ENCODE peak calls at places on chromosomes 1 and 21, in five cellular contexts. A is neural progenitor cell; C is CD4-positive, alpha-beta memory T cell; J is fibroblast of lung; W is AG10803. P is an unnamed sample.

GRCh38 chr1:90730247-90731022 is 13.3 kb upstream of the BARHL2 start:
- DNase-seq in C (no peak), J (peak; percentile 19), W (peak; percentile 12), A (peak; percentile 72), P (no peak)

GRCh38 chr1:180137767-180138166 is 16.9 kb upstream of the QSOX1 start:
- DNase-seq in J (no peak), W (no peak), A (no peak), C (no peak), P (no peak)

GRCh38 chr21:38321568-38321967 is 64.8 kb downstream of the KCNJ15 start:
- DNase-seq in J (no peak), W (peak; percentile 93), C (no peak), A (no peak), P (no peak)

GRCh38 chr1:43510621-43511020 is 20.1 kb upstream of the PTPRF start:
- DNase-seq in C (no peak), A (no peak), W (no peak), J (no peak), P (no peak)

GRCh38 chr1:3553166-3553939 is 58.0 kb downstream of the MEGF6 start:
- DNase-seq in C (no peak), A (no peak), W (peak; percentile 65), J (no peak), P (no peak)

GRCh38 chr1:194466706-194467105 is 1280.3 kb upstream of the B3GALT2 start:
- DNase-seq in A (peak; percentile 31), W (no peak), C (no peak), J (peak; percentile 6), P (no peak)

GRCh38 chr1:10106756-10107479 is 74.2 kb downstream of the UBE4B start:
- DNase-seq in J (no peak), A (no peak), C (no peak), W (no peak), P (no peak)

GRCh38 chr1:87684194-87684593 is 355.5 kb downstream of the LMO4 start:
- DNase-seq in J (peak; percentile 67), C (no peak), W (no peak), A (peak; percentile 14), P (no peak)

GRCh38 chr1:228087771-228088251 is 5.3 kb downstream of the ARF1 start:
- DNase-seq in A (no peak), C (no peak), J (peak; percentile 41), W (peak; percentile 91), P (no peak)

GRCh38 chr1:232521660-232522059 is 108.3 kb downstream of the SIPA1L2 start:
- DNase-seq in C (no peak), J (no peak), W (no peak), A (no peak), P (no peak)

GRCh38 chr1:78839704-78840277 is 166.7 kb downstream of the ADGRL4 start:
- DNase-seq in C (peak; percentile 25), W (peak; percentile 35), A (peak; percentile 60), J (peak; percentile 74), P (peak; percentile 39)

GRCh38 chr1:230121950-230122349 is 54.9 kb downstream of the GALNT2 start:
- DNase-seq in A (no peak), W (no peak), J (no peak), C (no peak), P (no peak)

GRCh38 chr1:53732912-53733317 is 6.0 kb downstream of the GLIS1 start:
- DNase-seq in A (no peak), J (peak; percentile 95), W (peak; percentile 94), C (no peak), P (no peak)

GRCh38 chr1:22903113-22903512 is 69.6 kb downstream of the LACTBL1 start:
- DNase-seq in J (no peak), A (no peak), C (no peak), W (peak; percentile 58), P (no peak)

GRCh38 chr1:223707270-223708000 is 4.9 kb upstream of the CAPN2 start:
- DNase-seq in W (peak; percentile 97), J (peak; percentile 99), A (no peak), C (no peak), P (no peak)

GRCh38 chr1:14755518-14756252 is 157.2 kb downstream of the KAZN start:
- DNase-seq in J (no peak), C (no peak), W (no peak), A (peak; percentile 34), P (no peak)

GRCh38 chr1:247961796-247962195 is 3.2 kb upstream of the OR2AK2 start:
- DNase-seq in C (no peak), A (no peak), W (no peak), J (no peak), P (no peak)

GRCh38 chr1:7616076-7616833 is 154.8 kb upstream of the VAMP3 start:
- DNase-seq in W (peak; percentile 28), J (peak; percentile 41), C (peak; percentile 2), A (peak; percentile 66), P (peak; percentile 11)

GRCh38 chr1:94247146-94248094 is 10.0 kb upstream of the ARHGAP29 start:
- DNase-seq in C (no peak), W (peak; percentile 57), J (peak; percentile 30), A (peak; percentile 96), P (no peak)
- H3K4me3 ChIP-seq in C (no peak overlapping the region), W (peak overlapping the region; percentile 81), J (peak overlapping the region; percentile 76), A (peak overlapping the region; percentile 73), P (no peak overlapping the region)

DNA sequence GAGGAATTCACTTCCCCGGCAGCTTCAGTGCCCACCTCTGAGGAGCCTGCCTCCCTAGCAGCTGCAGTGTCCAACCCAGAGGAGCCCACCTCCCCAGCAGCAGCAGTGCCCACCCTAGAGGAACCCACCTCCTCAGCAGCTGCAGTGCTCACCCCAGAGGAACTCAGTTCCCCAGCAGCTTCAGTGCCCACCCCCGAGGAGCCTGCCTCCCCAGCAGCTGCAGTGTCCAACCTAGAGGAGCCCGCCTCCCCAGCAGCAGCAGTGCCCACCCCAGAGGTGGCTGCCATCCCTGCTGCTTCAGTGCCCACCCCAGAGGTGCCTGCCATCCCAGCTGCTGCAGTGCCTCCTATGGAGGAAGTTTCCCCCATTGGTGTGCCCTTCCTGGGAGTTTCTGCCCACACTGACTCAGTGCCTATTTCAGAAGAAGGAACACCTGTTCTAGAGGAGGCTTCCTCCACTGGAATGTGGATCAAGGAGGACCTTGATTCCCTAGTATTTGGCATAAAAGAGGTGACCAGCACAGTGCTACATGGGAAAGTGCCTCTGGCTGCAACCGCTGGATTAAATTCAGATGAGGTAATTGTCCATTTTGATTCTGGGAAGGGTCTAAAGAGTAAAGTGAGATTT is 77.4 kb upstream of the BMP8A start:
- DNase-seq in J (no peak), C (no peak), W (no peak), A (no peak), P (no peak)
- H3K4me3 ChIP-seq in J (peak overlapping the region; percentile 44), C (no peak overlapping the region), W (peak overlapping the region; percentile 48), A (peak overlapping the region; percentile 17), P (no peak overlapping the region)

DNA sequence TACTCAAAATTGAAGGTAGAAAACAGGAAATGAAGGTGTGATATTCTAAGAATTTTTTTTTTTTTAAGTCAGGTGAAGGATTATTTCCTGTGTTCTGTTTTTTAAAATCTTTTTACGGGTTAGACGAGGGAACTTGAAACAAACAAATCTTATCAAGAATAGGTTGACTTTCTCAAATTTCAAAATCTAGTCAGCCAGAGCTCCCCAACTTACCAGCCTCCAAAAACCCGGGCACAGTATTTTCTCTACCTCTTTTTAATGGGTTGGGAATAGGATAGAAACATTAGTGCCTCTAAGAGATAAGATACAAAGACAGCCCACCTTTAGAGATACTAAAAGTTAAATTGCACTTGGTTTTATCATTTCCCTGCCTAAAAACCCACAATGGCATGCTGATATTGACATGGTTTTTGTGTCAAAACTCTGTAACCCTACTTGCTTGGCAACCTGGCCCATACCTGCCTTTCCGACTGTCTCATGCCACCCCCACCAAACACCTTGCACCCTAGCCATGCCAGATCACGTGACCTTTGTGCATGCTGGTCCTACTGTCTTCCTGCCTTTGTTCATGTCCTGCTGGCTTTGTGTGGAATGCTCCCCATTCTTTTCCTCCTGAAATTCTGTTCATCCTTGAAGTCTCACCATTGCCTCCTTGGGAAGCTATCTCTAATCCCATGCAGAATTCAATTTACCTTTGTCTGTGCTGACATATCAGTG is 4.2 kb downstream of the RCAN3 start:
- DNase-seq in J (no peak), W (no peak), C (peak; percentile 75), A (peak; percentile 46), P (no peak)
- H3K4me3 ChIP-seq in J (no peak overlapping the region), W (no peak overlapping the region), C (peak overlapping the region; percentile 67), A (no peak overlapping the region), P (no peak overlapping the region)

DNA sequence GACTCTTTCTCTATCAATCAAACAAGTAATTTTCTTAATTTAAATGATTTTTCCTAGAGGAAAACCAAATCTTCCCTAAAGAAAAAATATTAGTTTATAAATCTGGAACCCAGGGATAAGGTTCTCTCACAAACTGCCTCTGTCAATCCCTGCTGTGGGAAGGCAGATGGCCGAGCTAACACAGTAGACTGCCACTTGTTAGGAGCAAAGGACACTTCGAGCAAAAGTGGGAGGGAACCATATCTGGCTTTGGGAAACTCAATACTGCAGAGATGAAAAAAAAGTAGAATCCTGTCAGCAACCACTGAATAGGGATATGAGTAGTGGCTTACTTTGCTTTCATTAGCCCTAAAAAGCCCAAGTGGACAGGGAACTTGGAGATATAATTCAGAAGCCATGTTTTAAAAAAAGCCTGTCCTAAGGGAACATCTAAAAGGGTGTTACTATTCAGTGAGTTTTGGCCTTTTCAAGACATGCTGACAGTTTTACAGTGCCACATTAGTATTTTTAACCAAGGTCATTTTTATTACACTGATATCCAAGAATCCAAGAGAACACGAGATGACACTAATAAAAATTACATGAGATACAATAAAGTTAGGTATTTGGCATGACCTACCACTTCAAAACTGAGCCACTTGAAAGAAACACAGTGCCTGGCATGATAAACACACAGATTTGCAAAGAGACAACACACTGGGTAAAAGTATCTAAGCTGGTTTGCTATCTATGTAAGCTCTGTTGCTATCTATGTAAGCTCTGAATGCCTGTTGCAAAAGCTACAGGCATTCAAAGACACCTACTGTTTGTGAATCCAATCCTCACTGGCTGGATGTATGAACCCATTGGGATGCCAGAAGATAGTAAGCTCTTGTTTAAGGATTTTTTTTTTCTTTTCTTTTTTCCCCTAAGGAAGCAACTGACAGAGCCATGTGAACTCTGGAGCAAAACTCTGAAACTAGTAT is 21.4 kb downstream of the TEX38 start:
- DNase-seq in A (no peak), W (no peak), C (no peak), J (no peak), P (peak; percentile 62)
- H3K4me3 ChIP-seq in A (no peak overlapping the region), W (no peak overlapping the region), C (no peak overlapping the region), J (no peak overlapping the region), P (no peak overlapping the region)

GRCh38 chr1:206752481-206752880 is 18.1 kb upstream of the IL19 start:
- DNase-seq in J (no peak), C (no peak), A (no peak), W (no peak), P (no peak)
- H3K4me3 ChIP-seq in J (no peak overlapping the region), C (no peak overlapping the region), A (no peak overlapping the region), W (no peak overlapping the region), P (no peak overlapping the region)

DNA sequence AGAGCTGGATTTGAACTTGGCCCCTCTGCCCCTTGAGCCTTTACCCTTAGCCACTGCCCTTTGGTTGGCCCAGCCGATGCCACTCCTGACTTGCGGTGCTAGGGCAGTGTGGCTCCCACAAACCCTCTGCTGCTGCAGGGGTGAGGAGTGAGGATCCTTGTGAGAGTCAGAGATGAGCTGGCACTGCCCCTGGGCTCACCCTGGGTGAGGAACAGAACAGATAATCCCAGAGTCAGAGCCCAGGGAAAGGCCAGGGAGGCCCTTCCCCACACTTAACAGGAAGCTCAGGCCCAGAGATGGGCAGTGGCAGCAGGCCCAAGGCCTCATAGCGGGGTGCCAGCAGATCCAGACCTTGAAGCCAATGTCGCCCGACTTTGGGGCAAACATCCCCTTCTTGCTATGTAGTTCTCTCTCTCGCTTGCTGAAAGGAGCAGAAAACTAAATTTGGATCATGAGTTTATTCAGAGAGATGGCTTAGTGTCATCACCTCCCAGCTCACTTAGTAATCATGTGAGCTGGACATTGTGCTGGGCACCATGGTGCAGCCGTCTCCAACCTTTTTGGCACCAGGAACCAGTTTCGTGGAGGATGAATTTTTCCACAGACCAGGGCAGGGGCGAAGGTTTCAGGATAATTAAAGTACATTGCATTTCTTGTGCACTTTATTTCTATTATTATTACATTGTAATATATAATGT is 81.4 kb downstream of the IGSF21 start:
- DNase-seq in C (no peak), J (no peak), A (no peak), W (no peak), P (no peak)
- H3K4me3 ChIP-seq in C (no peak overlapping the region), J (no peak overlapping the region), A (no peak overlapping the region), W (no peak overlapping the region), P (no peak overlapping the region)

P was measured in Jurkat, Clone E6-1.